ENCODE peak calls at places on chromosomes 7 and 10, in four cellular contexts. O is thoracic aorta, E is cardiac fibroblast, R is sigmoid colon. B is an unnamed sample.

GRCh38 chr7:121032645-121033460 is 44.3 kb downstream of the CPED1 start:
- DNase-seq in O (no peak), R (no peak), E (no peak), B (no peak)

GRCh38 chr10:118950190-118950658 is 79.3 kb upstream of the NANOS1 start:
- DNase-seq in E (peak), R (no peak), O (no peak), B (no peak)

GRCh38 chr7:132655071-132655761 is 78.9 kb upstream of the PLXNA4 start:
- DNase-seq in E (peak), R (peak), O (no peak), B (no peak)

GRCh38 chr7:26627871-26628270 is 236.5 kb downstream of the SKAP2 start:
- DNase-seq in R (no peak), O (no peak), E (no peak), B (no peak)

GRCh38 chr7:101162551-101163280 is 2.7 kb downstream of the VGF start:
- DNase-seq in E (peak), R (no peak), O (no peak), B (no peak)

GRCh38 chr7:2732388-2732787 is 44.4 kb downstream of the AMZ1 start:
- DNase-seq in E (no peak), R (no peak), O (no peak), B (no peak)

GRCh38 chr10:22518167-22518724 is 172.9 kb downstream of the SPAG6 start:
- DNase-seq in R (no peak), O (no peak), E (no peak), B (no peak)

GRCh38 chr10:22017283-22018020 is 13.9 kb upstream of the DNAJC1 start:
- DNase-seq in O (no peak), E (peak), R (no peak), B (no peak)

GRCh38 chr10:82722273-82722672 is 847.3 kb downstream of the NRG3 start:
- DNase-seq in R (no peak), O (no peak), E (no peak), B (no peak)

GRCh38 chr7:55074008-55074499 is 55.2 kb downstream of the EGFR start:
- DNase-seq in E (peak), O (no peak), R (peak), B (no peak)

GRCh38 chr10:85788570-85788969 is 578.0 kb downstream of the GRID1 start:
- DNase-seq in E (no peak), R (no peak), O (no peak), B (no peak)

GRCh38 chr10:106708521-106708920 is 456.0 kb downstream of the SORCS1 start:
- DNase-seq in R (no peak), O (no peak), E (no peak), B (no peak)

GRCh38 chr7:94375167-94375566 is 19.5 kb upstream of the COL1A2 start:
- DNase-seq in E (peak), O (peak), R (peak), B (no peak)

GRCh38 chr10:46285300-46285699 is 1.5 kb upstream of the ANTXRL start:
- DNase-seq in E (no peak), O (no peak), R (peak), B (no peak)
- TF ChIP-seq CTCF in E (no peak), O (no peak), R (no peak), B (no peak)

DNA sequence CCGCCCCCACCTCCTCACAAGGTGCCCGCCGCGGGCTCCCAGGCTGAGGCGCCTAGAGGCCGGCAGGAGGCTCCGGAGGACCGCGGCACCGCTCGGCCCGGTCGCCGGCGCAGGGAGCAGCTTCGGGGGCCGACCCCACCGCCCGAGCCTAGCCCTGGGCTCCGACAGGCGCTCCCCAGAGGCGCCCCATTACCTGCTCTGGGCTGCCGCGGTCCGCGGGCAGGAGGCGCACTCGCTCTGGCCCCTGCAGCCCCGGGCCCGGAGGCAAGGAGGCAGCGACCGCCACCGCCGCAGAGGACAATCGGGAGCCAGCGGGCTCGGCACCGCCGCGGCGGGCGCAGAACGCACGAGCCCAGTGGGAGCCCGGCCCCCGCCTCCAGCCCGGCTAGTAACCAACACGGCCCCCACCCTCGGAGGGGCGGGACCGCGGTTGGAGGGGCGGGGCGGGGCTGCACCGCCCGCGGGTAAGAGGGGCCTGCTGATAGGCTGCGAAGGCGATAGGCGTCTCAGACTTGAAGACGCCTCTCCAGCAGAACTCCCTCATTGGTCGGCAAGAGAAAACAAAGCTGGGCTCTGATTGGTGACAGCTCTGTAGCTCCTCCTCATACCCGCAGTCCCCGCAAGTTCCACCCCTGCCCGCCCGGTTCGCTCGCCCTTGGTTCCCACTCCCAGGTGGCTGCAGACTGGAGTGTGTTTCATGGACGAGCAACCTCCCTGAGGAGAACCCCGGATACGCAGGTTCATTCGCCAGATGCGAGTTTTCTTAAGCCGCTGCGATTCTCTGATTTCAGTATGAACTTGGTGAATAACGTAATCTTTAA is at the start of gene MPP7:
- DNase-seq in R (peak), O (peak), E (peak), B (peak)
- TF ChIP-seq CTCF in R (no peak), O (peak), E (peak), B (no peak)

DNA sequence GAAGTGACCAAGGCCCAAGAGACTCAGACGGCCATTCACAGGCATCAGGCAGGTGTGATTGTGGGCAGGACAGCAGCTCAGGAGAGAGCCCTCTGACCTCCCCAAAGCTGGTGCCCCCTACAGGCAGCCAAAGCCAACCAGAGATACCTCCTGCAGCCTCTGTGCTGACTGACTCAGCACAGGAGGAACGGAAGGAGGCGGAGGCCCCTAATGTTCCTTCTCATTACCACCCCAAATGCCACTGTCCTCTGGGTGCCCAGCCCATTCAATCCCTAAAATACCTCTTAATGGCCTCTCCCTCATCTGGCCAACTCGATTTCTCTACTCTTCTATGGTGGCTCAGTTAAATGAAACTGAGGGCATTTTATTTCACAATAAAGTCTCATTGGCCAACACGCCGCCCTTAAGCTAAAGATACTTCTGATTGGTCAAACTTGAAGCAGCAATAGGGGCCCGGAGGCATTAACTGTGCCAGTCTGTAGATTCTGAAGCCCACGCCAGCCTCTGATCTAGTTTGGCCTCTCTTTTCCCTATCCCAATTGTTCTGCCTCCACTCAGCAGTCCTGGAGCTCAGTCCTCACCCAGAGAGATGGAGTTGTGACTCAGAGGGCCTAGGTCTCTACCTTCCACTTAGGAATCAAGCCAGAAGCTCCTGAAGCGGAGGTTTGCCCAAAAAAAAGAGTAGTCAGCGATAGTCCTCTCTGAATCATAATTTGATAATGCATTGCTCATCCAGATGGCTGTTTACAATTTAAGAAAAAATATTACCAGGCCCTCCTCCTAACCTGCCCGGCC is 1.2 kb downstream of the CYREN start:
- DNase-seq in O (no peak), E (peak), R (no peak), B (no peak)
- TF ChIP-seq CTCF in O (peak), E (peak), R (no peak), B (no peak)

DNA sequence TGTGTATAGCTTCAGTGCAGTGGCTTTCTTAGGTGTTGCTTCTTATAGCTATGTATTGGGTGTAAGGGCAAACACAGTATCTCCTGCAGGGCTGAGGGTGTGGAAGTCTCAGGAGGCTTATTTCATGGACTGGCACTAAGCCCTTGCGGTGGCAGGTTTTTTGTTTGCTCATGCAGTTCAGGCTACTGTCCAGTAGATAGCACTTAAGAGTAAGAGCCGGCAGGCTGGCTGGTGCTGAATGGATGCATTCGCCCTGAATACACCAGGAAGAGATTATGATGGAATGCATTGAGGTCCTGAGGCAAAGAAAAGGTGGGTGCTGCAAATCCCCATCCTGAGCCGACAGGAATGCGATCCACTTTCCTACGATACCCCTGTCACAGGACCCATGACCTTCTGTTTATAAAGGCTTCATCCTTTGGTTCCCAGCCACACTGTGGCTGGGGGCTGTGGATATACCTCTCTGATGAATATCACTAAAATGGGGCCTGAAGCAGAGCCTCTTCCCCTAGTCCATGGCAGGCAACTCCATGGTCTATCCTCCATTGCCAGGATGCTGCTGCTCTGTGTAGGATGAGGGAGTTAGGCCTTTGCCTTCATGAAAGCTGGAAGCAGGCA is 44.9 kb downstream of the ANXA8 start:
- DNase-seq in O (no peak), R (no peak), E (peak), B (no peak)
- TF ChIP-seq CTCF in O (no peak), R (no peak), E (peak), B (no peak)

DNA sequence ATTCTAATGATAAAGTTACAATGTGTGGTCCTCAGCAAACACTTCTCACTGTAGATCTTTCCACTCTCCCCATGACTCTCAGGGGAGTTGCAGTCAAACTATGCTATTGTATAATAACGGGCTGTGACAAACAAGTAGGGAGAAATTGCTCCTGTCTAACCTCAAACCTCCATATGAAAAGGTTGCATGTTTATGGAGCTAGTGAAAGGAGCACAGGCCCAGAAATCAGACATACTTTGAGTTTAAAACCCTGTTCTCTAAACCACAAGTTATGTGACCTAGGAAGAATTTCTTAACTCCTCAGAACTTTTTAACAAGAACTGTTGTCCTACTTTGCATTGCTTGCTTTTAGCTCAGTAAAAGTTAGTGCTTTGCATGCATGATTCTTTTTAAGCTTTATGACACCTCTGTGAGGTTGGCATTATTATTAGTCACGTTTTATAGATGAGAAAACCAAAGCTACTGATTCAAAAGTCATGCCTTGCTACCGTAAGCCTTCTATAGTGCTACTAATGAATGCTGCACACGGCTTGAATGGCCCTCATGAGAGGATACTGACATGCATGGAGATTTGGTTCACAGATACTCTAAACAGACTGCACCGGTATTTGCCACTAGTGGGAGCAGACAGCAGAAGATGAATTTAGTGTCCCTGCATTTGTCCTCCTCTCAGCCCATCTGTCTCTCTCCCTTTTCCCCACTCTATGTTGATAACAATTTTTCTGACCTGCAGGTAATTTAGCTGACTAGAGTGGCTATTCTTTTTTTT is 129.5 kb upstream of the PCGF5 start:
- DNase-seq in E (no peak), O (no peak), R (no peak), B (no peak)
- TF ChIP-seq CTCF in E (peak), O (no peak), R (no peak), B (no peak)

B was measured in omental fat pad.